ENCODE peak calls at places on chromosomes 11 and 22, in seven cellular contexts. Q is fibroblast of gingiva, J is mesenteric fat pad, P is RPMI7951, K is T1000, Y is mesenchymal stem cell, R is upper lobe of right lung. V is an unnamed sample.

GRCh38 chr11:83151274-83151977 is 5.5 kb upstream of the PCF11 start:
- DNase-seq in Q (no peak), J (no peak), P (no peak), K (no peak), Y (no peak), R (no peak), V (peak)

GRCh38 chr11:2799881-2800654 is 85.5 kb downstream of the CDKN1C start:
- DNase-seq in Q (no peak), J (peak), P (peak), K (no peak), Y (no peak), R (peak), V (no peak)

GRCh38 chr11:65726660-65727059 is 6.1 kb upstream of the RNASEH2C start:
- DNase-seq in Q (no peak), J (no peak), P (no peak), K (no peak), Y (no peak), R (no peak), V (peak)

GRCh38 chr22:19174106-19175025 is 4.2 kb downstream of the SLC25A1 start:
- DNase-seq in Q (peak), J (no peak), P (peak), K (peak), Y (peak), R (no peak), V (peak)

GRCh38 chr11:5364214-5364613 is 12.9 kb downstream of the OR51B6 start:
- DNase-seq in Q (peak), J (no peak), P (peak), K (no peak), Y (peak), R (no peak), V (no peak)

GRCh38 chr11:79206951-79207350 is 233.9 kb downstream of the TENM4 start:
- DNase-seq in Q (no peak), J (peak), P (no peak), K (no peak), Y (no peak), R (no peak), V (no peak)

GRCh38 chr11:126662055-126662790 is 306.7 kb downstream of the ST3GAL4 start:
- DNase-seq in Q (no peak), J (no peak), P (no peak), K (no peak), Y (no peak), R (no peak), V (no peak)

GRCh38 chr22:36365020-36365411 is 22.8 kb downstream of the MYH9 start:
- DNase-seq in Q (peak), J (no peak), P (peak), K (peak), Y (peak), R (no peak), V (peak)

GRCh38 chr11:106208795-106209194 is 131.3 kb downstream of the AASDHPPT start:
- DNase-seq in Q (no peak), J (no peak), P (no peak), K (no peak), Y (no peak), R (no peak), V (no peak)

GRCh38 chr11:67057410-67057757 is 737 bp downstream of the RHOD start:
- DNase-seq in Q (no peak), J (no peak), P (no peak), K (no peak), Y (no peak), R (no peak), V (peak)

GRCh38 chr22:25406510-25407210 is 157.8 kb upstream of the GRK3 start:
- DNase-seq in Q (no peak), J (no peak), P (peak), K (no peak), Y (peak), R (peak), V (no peak)

GRCh38 chr22:50192825-50193204 is 7.1 kb downstream of the TRABD start:
- DNase-seq in Q (no peak), J (no peak), P (no peak), K (no peak), Y (no peak), R (no peak), V (no peak)

GRCh38 chr11:62933775-62934495 is 12.8 kb upstream of the CHRM1 start:
- DNase-seq in Q (no peak), J (no peak), P (no peak), K (no peak), Y (no peak), R (no peak), V (no peak)

GRCh38 chr22:20260071-20260722 is 7.9 kb downstream of the RTN4R start:
- DNase-seq in Q (no peak), J (no peak), P (no peak), K (no peak), Y (no peak), R (no peak), V (no peak)

GRCh38 chr22:29260031-29260560 is 7.7 kb downstream of the RHBDD3 start:
- DNase-seq in Q (no peak), J (peak), P (no peak), K (no peak), Y (no peak), R (no peak), V (no peak)

GRCh38 chr11:69563946-69564780 is 76.8 kb upstream of the CCND1 start:
- DNase-seq in Q (no peak), J (no peak), P (peak), K (no peak), Y (peak), R (peak), V (no peak)

GRCh38 chr11:108933630-108934029 is 268.8 kb downstream of the DDX10 start:
- DNase-seq in Q (no peak), J (no peak), P (peak), K (no peak), Y (peak), R (no peak), V (no peak)

GRCh38 chr11:114262681-114263509 is 33.3 kb upstream of the NNMT start:
- DNase-seq in Q (peak), J (no peak), P (peak), K (no peak), Y (peak), R (peak), V (no peak)

GRCh38 chr22:37967637-37968451 is 14.3 kb downstream of the POLR2F start:
- DNase-seq in Q (no peak), J (no peak), P (no peak), K (no peak), Y (no peak), R (no peak), V (no peak)

GRCh38 chr11:10451399-10452116 is 3.5 kb upstream of the AMPD3 start:
- DNase-seq in Q (no peak), J (no peak), P (no peak), K (no peak), Y (no peak), R (no peak), V (no peak)

GRCh38 chr11:64123102-64123434 is 42.8 kb downstream of the MACROD1 start:
- DNase-seq in Q (no peak), J (no peak), P (no peak), K (no peak), Y (no peak), R (peak), V (no peak)

GRCh38 chr11:65470433-65470832 is 28.4 kb upstream of the MALAT1 start:
- DNase-seq in Q (no peak), J (no peak), P (no peak), K (no peak), Y (peak), R (no peak), V (no peak)

GRCh38 chr11:9380773-9381172 is 3.7 kb upstream of the IPO7 start:
- DNase-seq in Q (no peak), J (no peak), P (no peak), K (no peak), Y (no peak), R (no peak), V (no peak)

GRCh38 chr11:128226106-128226716 is 361.1 kb downstream of the ETS1 start:
- DNase-seq in Q (no peak), J (no peak), P (no peak), K (no peak), Y (no peak), R (no peak), V (no peak)

GRCh38 chr11:37504066-37504611 is 906.1 kb upstream of the RAG2 start:
- DNase-seq in Q (peak), J (no peak), P (peak), K (peak), Y (peak), R (no peak), V (peak)

GRCh38 chr11:128463386-128463829 is 124.0 kb downstream of the ETS1 start:
- DNase-seq in Q (peak), J (no peak), P (peak), K (no peak), Y (peak), R (no peak), V (no peak)

GRCh38 chr22:49574861-49575702 is 252.6 kb downstream of the BRD1 start:
- DNase-seq in Q (no peak), J (peak), P (no peak), K (no peak), Y (no peak), R (no peak), V (no peak)

GRCh38 chr22:46250783-46251125 is 661 bp upstream of the CDPF1 start:
- DNase-seq in Q (no peak), J (no peak), P (no peak), K (no peak), Y (no peak), R (no peak), V (no peak)

GRCh38 chr22:25546751-25547150 is 17.7 kb upstream of the GRK3 start:
- DNase-seq in Q (no peak), J (no peak), P (no peak), K (no peak), Y (no peak), R (no peak), V (no peak)

GRCh38 chr11:83601201-83601992 is 315.2 kb upstream of the CCDC90B start:
- DNase-seq in Q (no peak), J (no peak), P (no peak), K (no peak), Y (no peak), R (no peak), V (no peak)

GRCh38 chr11:62689421-62690183 is at the start of gene LRRN4CL:
- DNase-seq in Q (peak), J (no peak), P (peak), K (peak), Y (peak), R (no peak), V (no peak)

GRCh38 chr11:110763249-110764011 is 51.2 kb upstream of the ARHGAP20 start:
- DNase-seq in Q (peak), J (no peak), P (peak), K (peak), Y (peak), R (no peak), V (no peak)

GRCh38 chr11:18036456-18036855 is 9.6 kb downstream of the TPH1 start:
- DNase-seq in Q (no peak), J (no peak), P (no peak), K (no peak), Y (no peak), R (no peak), V (no peak)

GRCh38 chr11:45933131-45933821 is 10.8 kb downstream of the LARGE2 start:
- DNase-seq in Q (no peak), J (no peak), P (peak), K (no peak), Y (peak), R (peak), V (no peak)

V was measured in PC-9.